ENCODE peak calls at places on chromosomes 16 and 17, in five cellular contexts. W, I, U, E and G are unnamed samples.

GRCh38 chr17:71438631-71439146 is 682.1 kb upstream of the SOX9 start:
- DNase-seq in W (peak; percentile 91), I (peak; percentile 98), U (no peak), E (no peak), G (peak; percentile 94)

GRCh38 chr17:42274812-42275526 is 1.2 kb downstream of the STAT5B start:
- DNase-seq in W (no peak), I (no peak), U (no peak), E (no peak), G (peak; percentile 65)

GRCh38 chr16:69131167-69131748 is 1.1 kb downstream of the CHTF8 start:
- DNase-seq in W (no peak), I (peak; percentile 24), U (peak; percentile 69), E (peak; percentile 67), G (peak; percentile 51)

GRCh38 chr16:6193718-6194117 is 1096.1 kb upstream of the EEF2KMT start:
- DNase-seq in W (no peak), I (no peak), U (peak; percentile 46), E (peak; percentile 89), G (peak; percentile 4)

GRCh38 chr16:77588389-77588788 is 133.9 kb upstream of the NUDT7 start:
- DNase-seq in W (no peak), I (no peak), U (no peak), E (no peak), G (no peak)

GRCh38 chr16:22192261-22193133 is 13.6 kb upstream of the EEF2K start:
- DNase-seq in W (peak; percentile 46), I (peak; percentile 91), U (peak; percentile 79), E (peak; percentile 50), G (peak; percentile 96)

GRCh38 chr17:67272312-67273050 is 27.5 kb upstream of the HELZ start:
- DNase-seq in W (no peak), I (no peak), U (no peak), E (peak; percentile 53), G (no peak)

GRCh38 chr16:54242199-54242598 is 44.4 kb downstream of the IRX3 start:
- DNase-seq in W (peak; percentile 39), I (no peak), U (peak; percentile 47), E (peak; percentile 71), G (no peak)

GRCh38 chr17:6669479-6670212 is 18.1 kb downstream of the C17orf100 start:
- DNase-seq in W (peak; percentile 91), I (no peak), U (no peak), E (no peak), G (no peak)

GRCh38 chr17:79927136-79927661 is 88.0 kb upstream of the CBX4 start:
- DNase-seq in W (no peak), I (no peak), U (peak; percentile 93), E (no peak), G (no peak)
- H3K4me1 ChIP-seq in W (no peaks in the 10 kb centered on the region), I (no peaks in the 10 kb centered on the region), U (peaks cover 49% of the 10 kb centered on the region), E (peaks cover 16% of the 10 kb centered on the region), G (no peaks in the 10 kb centered on the region)

GRCh38 chr17:17157041-17157440 is 49.1 kb downstream of the PLD6 start:
- DNase-seq in W (no peak), I (no peak), U (no peak), E (no peak), G (no peak)
- H3K4me2 ChIP-seq in W (no peak overlapping the region), I (no peak overlapping the region), U (no peak overlapping the region), E (no peak overlapping the region), G (peak overlapping the region; percentile 44)

GRCh38 chr17:77308768-77309726 is 168.3 kb downstream of the SEC14L1 start:
- DNase-seq in W (no peak), I (peak; percentile 74), U (no peak), E (no peak), G (peak; percentile 97)
- H3K4me1 ChIP-seq in W (no peaks in the 10 kb centered on the region), I (peaks cover 30% of the 10 kb centered on the region), U (no peaks in the 10 kb centered on the region), E (peaks cover 12% of the 10 kb centered on the region), G (peaks cover 55% of the 10 kb centered on the region)

GRCh38 chr16:85588562-85589503 is 24.3 kb upstream of the GSE1 start:
- DNase-seq in W (no peak), I (no peak), U (no peak), E (no peak), G (no peak)
- H3K4me2 ChIP-seq in W (no peak overlapping the region), I (no peak overlapping the region), U (no peak overlapping the region), E (peak overlapping the region; percentile 45), G (no peak overlapping the region)

DNA sequence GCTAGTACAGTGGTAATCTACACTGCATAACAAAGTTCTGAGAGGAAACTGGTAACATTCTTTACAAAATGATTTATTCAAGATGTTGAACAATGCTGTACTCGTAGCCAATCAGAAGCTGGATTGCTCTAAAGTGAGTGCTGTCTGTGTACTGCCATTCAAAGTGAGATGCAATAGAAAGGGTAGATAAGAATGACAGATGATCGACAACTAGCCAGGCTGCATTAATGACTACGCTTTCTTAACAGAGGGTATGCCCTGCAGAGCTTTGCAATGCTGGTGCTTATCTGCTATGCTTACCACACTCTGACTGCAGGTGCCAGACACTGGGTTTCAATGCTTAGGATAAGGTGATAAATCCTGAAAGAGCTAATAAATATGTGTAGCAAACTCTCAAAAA is 46.1 kb upstream of the SLC25A19 start:
- DNase-seq in W (no peak), I (no peak), U (no peak), E (no peak), G (no peak)
- H3K4me1 ChIP-seq in W (no peaks in the 10 kb centered on the region), I (no peaks in the 10 kb centered on the region), U (peaks cover 85% of the 10 kb centered on the region), E (no peaks in the 10 kb centered on the region), G (peaks cover 6% of the 10 kb centered on the region)

GRCh38 chr17:47708864-47709541 is 15.0 kb downstream of the TBKBP1 start:
- DNase-seq in W (no peak), I (peak; percentile 31), U (no peak), E (peak; percentile 52), G (no peak)

GRCh38 chr17:47708312-47708863 is 14.4 kb downstream of the TBKBP1 start:
- DNase-seq in W (no peak), I (no peak), U (no peak), E (no peak), G (no peak)

GRCh38 chr17:47707884-47708283 is 13.9 kb downstream of the TBKBP1 start:
- DNase-seq in W (no peak), I (no peak), U (no peak), E (no peak), G (no peak)

GRCh38 chr17:47711366-47712099 is 17.6 kb downstream of the TBKBP1 start:
- DNase-seq in W (no peak), I (no peak), U (no peak), E (no peak), G (no peak)

GRCh38 chr17:47709594-47709993 is 15.6 kb downstream of the TBKBP1 start:
- DNase-seq in W (no peak), I (no peak), U (no peak), E (no peak), G (no peak)
- H3K4me2 ChIP-seq in W (no peak overlapping the region), I (no peak overlapping the region), U (no peak overlapping the region), E (no peak overlapping the region), G (no peak overlapping the region)

DNA sequence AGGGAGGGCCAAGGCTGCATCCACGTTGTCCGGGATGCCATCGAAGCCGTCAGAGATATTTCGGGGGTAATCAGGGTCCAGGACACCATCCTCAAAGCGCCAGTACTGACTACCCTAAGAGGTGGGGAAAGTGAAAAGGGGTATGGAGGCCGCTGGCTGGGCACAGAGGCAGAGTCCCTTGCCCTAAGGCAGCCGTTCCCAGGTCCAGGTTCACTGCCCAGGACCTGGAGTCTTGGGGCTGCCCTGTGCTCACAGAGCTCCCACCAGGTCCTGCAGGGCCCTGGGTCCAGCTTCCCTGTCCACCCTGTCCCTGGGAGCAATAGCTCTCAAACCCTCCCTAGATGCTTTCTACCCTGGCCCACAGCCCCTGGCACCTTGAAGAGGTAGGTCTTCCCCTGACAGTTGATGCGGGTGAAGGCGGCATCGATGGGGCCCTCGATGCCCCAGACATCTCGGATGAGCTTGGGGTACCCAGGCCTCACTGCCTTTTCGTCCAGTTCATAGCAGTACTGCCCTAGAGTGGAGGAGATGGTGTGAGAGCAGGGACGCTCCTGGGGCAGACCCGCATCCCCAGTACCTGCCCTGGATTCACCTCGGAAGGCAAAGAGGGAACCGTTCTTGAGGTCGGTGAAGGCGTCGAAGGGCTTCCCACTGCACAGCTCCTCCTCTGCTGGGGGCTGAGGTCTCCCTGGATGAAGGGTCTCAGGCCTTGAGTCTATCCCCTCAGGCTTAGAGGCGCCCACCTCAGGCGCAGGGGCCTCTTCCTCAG is 1.0 kb downstream of the VTN start:
- DNase-seq in W (no peak), I (no peak), U (no peak), E (no peak), G (no peak)
- H3K4me1 ChIP-seq in W (peaks cover 18% of the 10 kb centered on the region), I (peaks cover 14% of the 10 kb centered on the region), U (peaks cover 4% of the 10 kb centered on the region), E (peaks cover 13% of the 10 kb centered on the region), G (peaks cover 6% of the 10 kb centered on the region)

DNA sequence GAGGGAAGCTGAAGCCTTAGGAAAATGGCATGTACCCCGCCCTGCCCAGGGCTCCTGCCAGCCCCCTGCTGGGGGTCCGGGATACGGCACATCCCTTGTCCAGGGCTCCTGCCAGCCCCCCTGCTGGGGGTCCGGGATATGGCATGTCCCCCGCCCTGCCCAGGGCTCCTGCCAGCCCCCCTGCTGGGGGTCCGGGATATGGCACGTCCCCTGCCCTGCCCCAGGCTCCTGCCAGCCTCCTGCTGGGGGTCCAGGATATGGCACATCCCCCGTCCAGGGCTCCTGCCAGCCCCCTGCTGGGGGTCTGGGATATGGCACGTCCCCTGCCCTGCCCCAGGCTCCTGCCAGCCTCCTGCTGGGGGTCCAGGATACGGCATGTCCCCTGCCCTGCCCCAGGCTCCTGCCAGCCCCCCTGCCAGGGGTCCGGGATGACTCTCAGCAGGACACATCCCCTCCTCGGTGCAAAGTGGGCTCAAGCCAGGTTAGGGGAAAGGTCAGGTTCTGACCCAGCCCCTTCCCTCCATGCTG is 43.2 kb downstream of the RPH3AL start:
- DNase-seq in W (peak; percentile 32), I (no peak), U (peak; percentile 47), E (peak; percentile 78), G (peak; percentile 62)
- H3K4me2 ChIP-seq in W (no peak overlapping the region), I (no peak overlapping the region), U (no peak overlapping the region), E (peak overlapping the region; percentile 42), G (no peak overlapping the region)